ENCODE peak calls at places on chromosomes 6 and 20, in five cellular contexts. One of them, this sample, is unnamed.
A peak's percentile ranks its signal among the peaks of the same experiment; 100 is the strongest.

GRCh38 chr6:49457771-49458170 is 5.3 kb downstream of the MMUT start:
- DNase-seq in SK-N-SH: no peak
- DNase-seq in H1: no peak
- DNase-seq in HCT116: no peak
- DNase-seq in K562: no peak
- DNase-seq in this sample: no peak

GRCh38 chr6:128271527-128271926 is 248.9 kb downstream of the PTPRK start:
- DNase-seq in HCT116: no peak
- DNase-seq in H1: no peak
- DNase-seq in K562: no peak
- DNase-seq in SK-N-SH: no peak
- DNase-seq in this sample: no peak

GRCh38 chr6:21479140-21479539 is 114.4 kb upstream of the SOX4 start:
- DNase-seq in K562: no peak
- DNase-seq in H1: no peak
- DNase-seq in HCT116: no peak
- DNase-seq in SK-N-SH: peak; percentile 39
- DNase-seq in this sample: no peak

GRCh38 chr20:4161447-4162251 is 146.3 kb upstream of the RNF24 start:
- DNase-seq in HCT116: no peak
- DNase-seq in H1: no peak
- DNase-seq in K562: no peak
- DNase-seq in SK-N-SH: no peak
- DNase-seq in this sample: no peak

GRCh38 chr20:33490023-33490933 is at the start of gene CBFA2T2:
- DNase-seq in H1: peak; percentile 76
- DNase-seq in SK-N-SH: no peak
- DNase-seq in HCT116: peak; percentile 28
- DNase-seq in K562: no peak
- DNase-seq in this sample: no peak

GRCh38 chr6:39228111-39228971 is 934 bp downstream of the KCNK5 start:
- DNase-seq in HCT116: no peak
- DNase-seq in H1: no peak
- DNase-seq in K562: no peak
- DNase-seq in SK-N-SH: peak; percentile 34
- DNase-seq in this sample: no peak

GRCh38 chr6:150029276-150029675 is 3.9 kb upstream of the RAET1L start:
- DNase-seq in SK-N-SH: no peak
- DNase-seq in H1: no peak
- DNase-seq in HCT116: no peak
- DNase-seq in K562: no peak
- DNase-seq in this sample: no peak

GRCh38 chr6:106118835-106119443 is 32.8 kb downstream of the PRDM1 start:
- DNase-seq in SK-N-SH: no peak
- DNase-seq in H1: no peak
- DNase-seq in HCT116: no peak
- DNase-seq in K562: no peak
- DNase-seq in this sample: no peak

GRCh38 chr6:3711776-3712175 is 39.7 kb downstream of the PXDC1 start:
- DNase-seq in K562: no peak
- DNase-seq in SK-N-SH: no peak
- DNase-seq in HCT116: no peak
- DNase-seq in H1: no peak
- DNase-seq in this sample: no peak

GRCh38 chr20:59789641-59790040 is 143.8 kb downstream of the SYCP2 start:
- DNase-seq in HCT116: no peak
- DNase-seq in SK-N-SH: no peak
- DNase-seq in H1: no peak
- DNase-seq in K562: no peak
- DNase-seq in this sample: no peak

GRCh38 chr6:52454556-52454955 is 34.4 kb downstream of the EFHC1 start:
- DNase-seq in K562: no peak
- DNase-seq in SK-N-SH: no peak
- DNase-seq in H1: no peak
- DNase-seq in HCT116: peak; percentile 16
- DNase-seq in this sample: no peak

GRCh38 chr6:118574051-118574865 is 26.2 kb downstream of the PLN start:
- DNase-seq in SK-N-SH: no peak
- DNase-seq in H1: no peak
- DNase-seq in HCT116: no peak
- DNase-seq in K562: no peak
- DNase-seq in this sample: no peak

GRCh38 chr20:54368578-54368977 is 106.8 kb upstream of the DOK5 start:
- DNase-seq in SK-N-SH: no peak
- DNase-seq in H1: no peak
- DNase-seq in HCT116: no peak
- DNase-seq in K562: no peak
- DNase-seq in this sample: no peak

GRCh38 chr6:157170535-157170934 is 152.8 kb downstream of the TMEM242 start:
- DNase-seq in HCT116: no peak
- DNase-seq in K562: no peak
- DNase-seq in SK-N-SH: no peak
- DNase-seq in H1: no peak
- DNase-seq in this sample: no peak

GRCh38 chr20:53811577-53811976 is 217.9 kb upstream of the ZNF217 start:
- DNase-seq in K562: no peak
- DNase-seq in HCT116: no peak
- DNase-seq in H1: no peak
- DNase-seq in SK-N-SH: no peak
- DNase-seq in this sample: no peak

GRCh38 chr20:45070932-45071632 is 29.8 kb downstream of the KCNS1 start:
- DNase-seq in HCT116: no peak
- DNase-seq in K562: peak; percentile 56
- DNase-seq in SK-N-SH: no peak
- DNase-seq in H1: no peak
- DNase-seq in this sample: no peak

GRCh38 chr20:56088381-56088780 is 83.1 kb upstream of the CBLN4 start:
- DNase-seq in H1: no peak
- DNase-seq in K562: no peak
- DNase-seq in HCT116: no peak
- DNase-seq in SK-N-SH: no peak
- DNase-seq in this sample: no peak

GRCh38 chr6:44667668-44668390 is 280.3 kb downstream of the CDC5L start:
- DNase-seq in H1: peak; percentile 75
- DNase-seq in SK-N-SH: no peak
- DNase-seq in HCT116: peak; percentile 29
- DNase-seq in K562: peak; percentile 60
- DNase-seq in this sample: no peak

GRCh38 chr6:44667226-44667625 is 279.7 kb downstream of the CDC5L start:
- DNase-seq in HCT116: peak; percentile 13
- DNase-seq in SK-N-SH: no peak
- DNase-seq in H1: peak; percentile 47
- DNase-seq in K562: no peak
- DNase-seq in this sample: no peak

GRCh38 chr6:44668976-44669934 is 281.7 kb downstream of the CDC5L start:
- DNase-seq in HCT116: no peak
- DNase-seq in H1: no peak
- DNase-seq in SK-N-SH: no peak
- DNase-seq in K562: no peak
- DNase-seq in this sample: no peak

GRCh38 chr6:44670146-44670545 is 282.6 kb downstream of the CDC5L start:
- DNase-seq in HCT116: no peak
- DNase-seq in SK-N-SH: no peak
- DNase-seq in K562: no peak
- DNase-seq in H1: no peak
- DNase-seq in this sample: no peak

DNA sequence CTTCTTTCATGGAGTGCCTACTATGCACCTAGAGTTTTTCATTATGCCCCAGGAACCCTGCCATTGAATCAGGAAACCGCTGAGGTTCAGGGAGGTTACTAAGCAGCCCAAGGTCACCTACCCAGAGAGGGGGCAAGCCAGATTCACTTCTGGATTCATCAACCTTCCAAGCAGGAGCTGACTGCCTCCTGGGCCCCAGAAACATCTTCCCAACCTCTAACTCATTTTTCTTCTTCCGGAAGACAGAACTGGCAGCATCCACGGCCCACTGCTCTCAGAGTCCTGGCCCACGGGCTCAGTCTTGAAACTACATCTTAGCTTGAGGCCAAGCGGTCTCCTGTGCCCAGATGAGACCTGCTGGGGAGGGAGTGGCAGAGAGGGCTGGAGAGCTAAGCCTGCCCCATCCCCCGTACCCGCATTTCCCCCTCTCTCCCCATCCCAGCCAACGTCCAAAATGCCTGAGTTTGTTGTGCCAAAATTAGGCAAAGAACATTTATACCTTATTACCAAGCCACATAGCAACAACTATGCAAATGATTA is 281.0 kb downstream of the CDC5L start:
- DNase-seq in K562: no peak
- DNase-seq in H1: no peak
- DNase-seq in HCT116: no peak
- DNase-seq in SK-N-SH: no peak
- DNase-seq in this sample: no peak
- H3K4me1 ChIP-seq in K562: no peaks in the 10 kb centered on the region
- H3K4me1 ChIP-seq in H1: peaks cover 34% of the 10 kb centered on the region
- H3K4me1 ChIP-seq in HCT116: peaks cover 34% of the 10 kb centered on the region
- H3K4me1 ChIP-seq in SK-N-SH: peaks cover 28% of the 10 kb centered on the region
- H3K4me1 ChIP-seq in this sample: peaks cover 29% of the 10 kb centered on the region

GRCh38 chr20:47489448-47489872 is 12.2 kb upstream of the NCOA3 start:
- DNase-seq in SK-N-SH: no peak
- DNase-seq in K562: no peak
- DNase-seq in H1: no peak
- DNase-seq in HCT116: no peak
- DNase-seq in this sample: no peak

GRCh38 chr20:47482705-47483104 is 19.0 kb upstream of the NCOA3 start:
- DNase-seq in HCT116: no peak
- DNase-seq in SK-N-SH: no peak
- DNase-seq in K562: no peak
- DNase-seq in H1: no peak
- DNase-seq in this sample: no peak

GRCh38 chr20:47490795-47491194 is 10.9 kb upstream of the NCOA3 start:
- DNase-seq in K562: no peak
- DNase-seq in H1: no peak
- DNase-seq in SK-N-SH: no peak
- DNase-seq in HCT116: no peak
- DNase-seq in this sample: no peak

GRCh38 chr20:47484303-47484702 is 17.4 kb upstream of the NCOA3 start:
- DNase-seq in HCT116: no peak
- DNase-seq in K562: no peak
- DNase-seq in SK-N-SH: no peak
- DNase-seq in H1: no peak
- DNase-seq in this sample: no peak

GRCh38 chr20:47487175-47487917 is 14.3 kb upstream of the NCOA3 start:
- DNase-seq in K562: peak; percentile 50
- DNase-seq in H1: no peak
- DNase-seq in SK-N-SH: no peak
- DNase-seq in HCT116: no peak
- DNase-seq in this sample: no peak
- TF ChIP-seq YY1 in K562: no peak
- TF ChIP-seq YY1 in H1: no peak
- TF ChIP-seq YY1 in SK-N-SH: no peak
- TF ChIP-seq YY1 in HCT116: no peak
- TF ChIP-seq YY1 in this sample: no peak

GRCh38 chr6:117022774-117023173 is 145.7 kb downstream of the RFX6 start:
- DNase-seq in HCT116: no peak
- DNase-seq in SK-N-SH: no peak
- DNase-seq in K562: no peak
- DNase-seq in H1: no peak
- DNase-seq in this sample: no peak

GRCh38 chr6:117028256-117028655 is 151.2 kb downstream of the RFX6 start:
- DNase-seq in HCT116: no peak
- DNase-seq in SK-N-SH: no peak
- DNase-seq in K562: no peak
- DNase-seq in H1: no peak
- DNase-seq in this sample: no peak

DNA sequence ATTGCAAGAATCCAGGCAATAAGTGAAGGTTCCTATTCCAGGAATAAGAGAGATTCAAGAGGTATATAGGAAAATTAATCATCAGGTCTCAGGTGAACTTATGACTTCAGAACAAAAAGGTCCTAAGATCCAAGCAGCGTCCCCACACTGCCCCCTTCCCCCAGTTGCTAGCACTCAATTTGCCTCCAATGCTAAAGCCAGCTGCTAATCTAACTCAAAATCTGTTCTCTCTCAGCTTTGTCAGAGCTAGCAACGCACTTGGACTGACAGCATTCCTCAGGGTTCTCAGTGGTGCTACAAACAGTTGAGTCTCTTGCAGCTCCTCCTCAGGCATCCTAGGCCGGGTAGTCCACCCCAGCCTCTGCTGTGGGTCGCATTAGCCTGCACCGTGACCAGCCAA is 148.3 kb downstream of the RFX6 start:
- DNase-seq in SK-N-SH: no peak
- DNase-seq in K562: no peak
- DNase-seq in H1: no peak
- DNase-seq in HCT116: no peak
- DNase-seq in this sample: no peak
- H3K27me3 ChIP-seq in SK-N-SH: no peaks in the 10 kb centered on the region
- H3K27me3 ChIP-seq in K562: no peaks in the 10 kb centered on the region
- H3K27me3 ChIP-seq in H1: no peaks in the 10 kb centered on the region
- H3K27me3 ChIP-seq in HCT116: no peaks in the 10 kb centered on the region
- H3K27me3 ChIP-seq in this sample: no peaks in the 10 kb centered on the region

GRCh38 chr6:110809792-110810191 is 5.5 kb downstream of the CDK19 start:
- DNase-seq in SK-N-SH: no peak
- DNase-seq in HCT116: no peak
- DNase-seq in H1: no peak
- DNase-seq in K562: no peak
- DNase-seq in this sample: no peak
- H3K4me1 ChIP-seq in SK-N-SH: peaks cover 6% of the 10 kb centered on the region
- H3K4me1 ChIP-seq in HCT116: peaks cover 7% of the 10 kb centered on the region
- H3K4me1 ChIP-seq in H1: no peaks in the 10 kb centered on the region
- H3K4me1 ChIP-seq in K562: peaks cover 4% of the 10 kb centered on the region
- H3K4me1 ChIP-seq in this sample: no peaks in the 10 kb centered on the region

This sample was measured in NT2/D1.